ENCODE peak calls at places on chromosome 18, in ten cellular contexts. J is IMR-90; P is stimulated activated CD4-positive, alpha-beta T cell treated with anti-CD3 and anti-CD28 coated beads, TNF-alpha, amount 100 ng/mL, for 4 hours; X is astrocyte of the spinal cord; L is CD8-positive, alpha-beta T cell; S is osteoblast; I is globus pallidus; F is GM23248; O is M059J; A is naive B cell. H is an unnamed sample.

GRCh38 chr18:61635901-61636528 is 256.8 kb downstream of the RNF152 start:
- DNase-seq in S (peak; percentile 58), F (peak; percentile 75), L (no peak), I (peak; percentile 30), X (peak; percentile 67), J (peak; percentile 63), P (peak; percentile 9), O (peak; percentile 43), A (no peak), H (peak; percentile 7)

GRCh38 chr18:56285387-56286055 is 352.9 kb downstream of the TXNL1 start:
- DNase-seq in X (no peak), O (no peak), P (no peak), F (peak; percentile 37), L (no peak), A (no peak), I (no peak), J (peak; percentile 52), S (no peak), H (no peak)

GRCh38 chr18:77008006-77008405 is 124.6 kb downstream of the MBP start:
- DNase-seq in A (no peak), P (no peak), O (no peak), F (no peak), I (no peak), L (no peak), J (no peak), X (no peak), S (no peak), H (no peak)

GRCh38 chr18:10798727-10799435 is 273.1 kb downstream of the NAPG start:
- DNase-seq in S (no peak), O (peak; percentile 65), J (peak; percentile 16), X (peak; percentile 10), P (no peak), L (no peak), A (no peak), F (peak; percentile 10), I (no peak), H (no peak)

GRCh38 chr18:7158201-7158600 is 40.6 kb upstream of the LAMA1 start:
- DNase-seq in L (no peak), S (no peak), F (peak; percentile 58), A (no peak), X (peak; percentile 52), P (no peak), I (no peak), O (peak; percentile 66), J (peak; percentile 79), H (no peak)

GRCh38 chr18:73235921-73236320 is 368.1 kb upstream of the NETO1 start:
- DNase-seq in S (no peak), I (no peak), L (no peak), P (no peak), A (no peak), X (no peak), O (peak; percentile 1), J (peak; percentile 14), F (peak; percentile 5), H (no peak)

GRCh38 chr18:46555724-46556123 is 101.3 kb downstream of the LOXHD1 start:
- DNase-seq in I (peak; percentile 88), A (no peak), X (no peak), O (peak; percentile 43), J (peak; percentile 3), F (peak; percentile 39), L (no peak), S (no peak), P (no peak), H (no peak)

GRCh38 chr18:5895886-5896740 is 791 bp upstream of the TMEM200C start:
- DNase-seq in F (peak; percentile 39), L (no peak), S (peak; percentile 79), A (no peak), X (peak; percentile 77), J (peak; percentile 74), O (peak; percentile 19), P (no peak), I (no peak), H (no peak)

GRCh38 chr18:24875761-24876160 is 415.3 kb downstream of the HRH4 start:
- DNase-seq in F (peak; percentile 27), L (no peak), J (no peak), P (no peak), I (no peak), A (no peak), S (no peak), O (peak; percentile 45), X (no peak), H (no peak)

GRCh38 chr18:6039055-6039454 is 143.7 kb upstream of the TMEM200C start:
- DNase-seq in J (peak; percentile 60), P (no peak), O (peak; percentile 28), S (no peak), A (no peak), L (no peak), I (no peak), X (peak; percentile 56), F (peak; percentile 22), H (no peak)

GRCh38 chr18:50559750-50560680 is at the start of gene MAPK4:
- DNase-seq in P (no peak), X (peak; percentile 1), S (peak; percentile 91), I (peak; percentile 50), F (peak; percentile 41), L (no peak), J (no peak), O (peak; percentile 7), A (peak; percentile 6), H (no peak)

GRCh38 chr18:35155403-35156117 is 85.3 kb upstream of the ZNF397 start:
- DNase-seq in O (no peak), F (peak; percentile 24), I (no peak), A (no peak), P (no peak), J (peak; percentile 15), X (peak; percentile 32), L (no peak), S (no peak), H (no peak)

GRCh38 chr18:23903971-23904370 is 110.6 kb upstream of the TTC39C start:
- DNase-seq in J (no peak), S (no peak), A (no peak), F (no peak), I (no peak), P (no peak), L (no peak), X (no peak), O (no peak), H (no peak)

H was measured in pulmonary artery endothelial cell.